ENCODE peak calls at places on chromosomes 11 and 22, in four cellular contexts. I is right atrium auricular region, U is coronary artery, J is neural crest cell. N is an unnamed sample.
A peak's percentile ranks its signal among the peaks of the same experiment; 100 is the strongest.

GRCh38 chr11:108965602-108966001 is 300.7 kb downstream of the DDX10 start:
- DNase-seq in I (no peak), U (no peak), J (no peak), N (no peak)

GRCh38 chr11:121240650-121241299 is 51.8 kb upstream of the SC5D start:
- DNase-seq in I (no peak), U (no peak), J (no peak), N (no peak)

GRCh38 chr11:13446444-13446843 is 16.6 kb downstream of the BTBD10 start:
- DNase-seq in I (no peak), U (no peak), J (no peak), N (no peak)

GRCh38 chr11:118171274-118172062 is 5.0 kb downstream of the SCN2B start:
- DNase-seq in I (peak; percentile 77), U (no peak), J (peak; percentile 85), N (peak; percentile 82)

GRCh38 chr11:6315811-6316425 is 4.4 kb downstream of the CAVIN3 start:
- DNase-seq in I (peak; percentile 83), U (peak; percentile 81), J (peak; percentile 48), N (peak; percentile 52)

GRCh38 chr11:99368579-99368978 is 347.8 kb downstream of the CNTN5 start:
- DNase-seq in I (no peak), U (no peak), J (no peak), N (no peak)

GRCh38 chr22:39943366-39943765 is 16.8 kb upstream of the TMA7B start:
- DNase-seq in I (no peak), U (no peak), J (no peak), N (peak; percentile 17)

GRCh38 chr11:59266491-59266890 is 53.8 kb upstream of the MPEG1 start:
- DNase-seq in I (no peak), U (no peak), J (no peak), N (no peak)

GRCh38 chr11:61529537-61530225 is 21.1 kb downstream of the LRRC10B start:
- DNase-seq in I (peak; percentile 66), U (no peak), J (no peak), N (no peak)

GRCh38 chr11:131829725-131830124 is 459.3 kb downstream of the NTM start:
- DNase-seq in I (no peak), U (no peak), J (no peak), N (no peak)

GRCh38 chr11:1458340-1459218 is 28.0 kb downstream of the MOB2 start:
- DNase-seq in I (no peak), U (peak; percentile 95), J (no peak), N (peak; percentile 45)

GRCh38 chr11:19723572-19724342 is 11.1 kb downstream of the NAV2 start:
- DNase-seq in I (no peak), U (peak; percentile 84), J (no peak), N (no peak)

GRCh38 chr11:11988862-11989261 is 19.6 kb downstream of the DKK3 start:
- DNase-seq in I (no peak), U (no peak), J (no peak), N (no peak)

GRCh38 chr11:29310016-29310415 is 706.8 kb downstream of the KCNA4 start:
- DNase-seq in I (no peak), U (no peak), J (no peak), N (no peak)

GRCh38 chr11:59187587-59187986 is 15.7 kb downstream of the DTX4 start:
- DNase-seq in I (peak; percentile 86), U (no peak), J (no peak), N (no peak)

GRCh38 chr11:64851831-64852337 is 7.4 kb upstream of the CDC42BPG start:
- DNase-seq in I (no peak), U (no peak), J (no peak), N (no peak)

GRCh38 chr11:101128571-101129202 is 926 bp downstream of the PGR start:
- DNase-seq in I (no peak), U (peak; percentile 73), J (peak; percentile 8), N (peak; percentile 8)

GRCh38 chr11:130666781-130667251 is 218.4 kb downstream of the ADAMTS15 start:
- DNase-seq in I (no peak), U (no peak), J (no peak), N (no peak)

GRCh38 chr11:61832758-61833157 is 4.7 kb downstream of the FADS2 start:
- DNase-seq in I (no peak), U (no peak), J (no peak), N (no peak)

GRCh38 chr22:20992456-20993303 is 9.2 kb downstream of the THAP7 start:
- DNase-seq in I (no peak), U (no peak), J (no peak), N (no peak)

GRCh38 chr22:50403701-50404101 is 60.6 kb downstream of the PPP6R2 start:
- DNase-seq in I (no peak), U (no peak), J (no peak), N (no peak)

GRCh38 chr22:48866906-48867597 is 960.6 kb downstream of the BRD1 start:
- DNase-seq in I (no peak), U (no peak), J (no peak), N (no peak)

GRCh38 chr11:114482114-114482513 is 42.8 kb downstream of the REXO2 start:
- DNase-seq in I (no peak), U (no peak), J (no peak), N (no peak)

GRCh38 chr11:114479331-114479730 is 40.1 kb downstream of the REXO2 start:
- DNase-seq in I (no peak), U (no peak), J (no peak), N (no peak)

GRCh38 chr11:114483929-114484328 is 44.7 kb downstream of the REXO2 start:
- DNase-seq in I (no peak), U (no peak), J (no peak), N (no peak)

GRCh38 chr11:114477946-114478537 is 38.8 kb downstream of the REXO2 start:
- DNase-seq in I (no peak), U (no peak), J (no peak), N (peak; percentile 6)

DNA sequence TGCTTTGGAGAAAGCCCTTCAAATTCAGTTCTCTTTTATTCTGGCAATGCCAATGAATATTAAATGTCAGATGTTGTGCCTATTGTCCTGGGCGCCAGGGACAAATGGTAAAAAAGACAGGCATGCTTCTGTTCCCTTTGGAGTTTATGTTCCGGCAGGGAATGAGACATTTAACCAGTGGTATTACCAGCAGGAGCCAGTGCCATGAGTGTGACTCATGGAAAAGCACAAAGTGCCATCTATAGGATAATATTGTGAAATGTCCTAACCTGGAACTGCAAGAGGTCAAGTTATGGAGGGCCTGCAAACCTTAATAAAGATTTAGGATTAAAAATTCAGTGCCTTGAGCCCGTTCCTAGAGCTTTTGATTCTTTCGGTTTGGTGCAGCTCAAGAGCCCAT is 39.5 kb downstream of the REXO2 start:
- DNase-seq in I (no peak), U (no peak), J (no peak), N (no peak)
- TF ChIP-seq CTCF in I (no peak), U (no peak), J (no peak), N (no peak)

DNA sequence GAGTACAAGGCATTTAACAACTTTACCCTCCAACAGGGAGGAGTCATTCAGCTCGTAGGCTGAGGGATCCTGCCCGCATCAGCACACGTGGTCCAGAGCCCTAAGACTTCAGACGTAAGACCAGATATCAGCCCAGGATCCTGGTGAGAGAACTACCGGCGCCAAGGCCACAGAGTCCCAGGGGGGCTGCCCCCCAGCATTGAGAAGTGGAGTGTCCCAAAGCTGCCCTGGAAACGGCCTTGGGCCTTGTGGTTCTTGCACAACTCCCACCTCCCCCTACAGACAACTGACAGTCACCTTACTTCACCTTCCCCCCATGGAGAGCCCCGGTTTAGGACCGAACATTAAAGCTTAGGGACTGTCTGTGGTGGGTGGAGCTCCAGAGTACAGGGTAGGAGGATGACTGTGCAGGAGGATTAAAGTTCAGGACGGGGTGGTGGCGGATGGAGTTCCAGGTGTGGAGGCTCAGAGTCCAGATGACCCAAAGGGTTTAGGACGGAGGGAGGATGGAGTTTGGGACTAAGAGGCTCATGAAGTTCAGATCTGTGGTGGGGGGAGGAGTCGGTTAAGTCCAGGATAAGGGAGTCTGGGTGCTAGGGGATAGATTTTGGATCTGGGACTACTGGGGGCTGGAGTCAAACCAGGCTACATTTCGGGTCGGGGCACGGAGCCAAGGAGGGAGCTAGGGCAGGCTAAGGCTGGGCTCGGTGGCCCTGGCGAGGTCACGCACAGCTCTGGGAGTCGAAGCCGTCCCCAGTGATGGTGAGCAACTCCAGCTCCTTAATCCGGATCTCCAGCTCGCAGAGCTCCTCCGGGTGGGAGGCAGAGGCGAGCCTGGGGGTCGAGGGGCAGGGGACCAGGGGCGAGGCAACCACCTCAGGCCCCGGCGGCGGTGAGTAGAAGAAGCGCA is 856 bp downstream of the C11orf91 start:
- DNase-seq in I (no peak), U (peak; percentile 78), J (peak; percentile 31), N (no peak)
- TF ChIP-seq CTCF in I (no peak), U (no peak), J (no peak), N (no peak)

DNA sequence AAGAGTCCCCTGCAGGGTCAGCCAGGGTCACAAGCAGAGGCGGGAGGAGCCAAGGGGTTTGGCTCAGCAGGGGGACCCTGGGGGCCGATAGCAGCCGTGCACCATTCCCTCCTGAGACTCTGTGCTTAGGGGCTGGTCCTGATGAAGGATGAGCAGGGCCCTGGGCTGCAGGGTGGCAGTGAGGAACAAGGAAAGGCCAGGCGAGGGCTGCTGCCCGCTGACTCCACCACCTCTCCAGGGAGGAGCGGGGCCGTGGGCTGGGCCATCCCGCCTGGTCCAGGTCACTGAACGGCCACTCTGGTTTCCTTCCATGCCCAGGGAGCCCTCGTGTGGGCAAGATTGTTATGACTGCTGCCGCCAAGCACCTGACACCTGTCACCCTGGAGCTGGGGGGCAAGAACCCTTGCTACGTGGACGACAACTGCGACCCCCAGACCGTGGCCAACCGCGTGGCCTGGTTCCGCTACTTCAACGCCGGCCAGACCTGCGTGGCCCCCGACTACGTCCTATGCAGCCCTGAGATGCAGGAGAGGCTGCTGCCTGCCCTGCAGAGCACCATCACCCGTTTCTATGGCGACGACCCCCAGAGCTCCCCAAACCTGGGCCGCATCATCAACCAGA is 9.2 kb upstream of the NDUFS8 start:
- DNase-seq in I (no peak), U (no peak), J (no peak), N (no peak)
- TF ChIP-seq CTCF in I (no peak), U (no peak), J (peak; percentile 32), N (no peak)

DNA sequence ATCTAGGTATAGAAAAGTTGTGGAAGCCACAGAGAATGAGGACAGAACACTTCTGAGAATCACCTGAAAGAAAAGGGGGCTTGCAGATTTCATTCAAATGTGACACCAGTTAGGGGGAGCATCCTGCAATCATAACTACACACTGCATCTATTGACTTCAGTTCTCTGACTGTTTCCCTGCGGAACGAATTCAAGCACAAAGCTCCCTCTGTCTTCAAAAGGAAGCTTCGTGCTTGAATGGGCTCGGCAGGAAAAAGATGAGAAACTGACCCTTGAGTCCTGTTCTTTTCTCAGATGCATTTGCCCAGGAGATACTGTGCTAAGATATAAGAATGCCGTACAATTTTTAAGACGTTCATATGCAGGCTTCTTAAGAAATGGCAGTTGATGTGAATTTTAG is 2000.4 kb upstream of the RAG2 start:
- DNase-seq in I (no peak), U (no peak), J (no peak), N (peak; percentile 5)
- TF ChIP-seq CTCF in I (no peak), U (no peak), J (no peak), N (no peak)

N was measured in endothelial cell.